ENCODE peak calls at places on chromosomes 16 and 17, in nine cellular contexts. X, L, N, A, H, B, E, I and Z are unnamed samples.

GRCh38 chr17:49843774-49844350 is 4.0 kb downstream of the TAC4 start:
- DNase-seq in X (peak; percentile 57), L (no peak), N (no peak), A (peak; percentile 33), H (no peak), B (no peak), E (no peak), I (no peak), Z (no peak)

GRCh38 chr16:3472878-3473595 is 22.3 kb downstream of the C16orf90 start:
- DNase-seq in X (no peak), L (no peak), N (peak; percentile 47), A (peak; percentile 75), H (no peak), B (no peak), E (no peak), I (no peak), Z (no peak)

GRCh38 chr17:52828621-52829020 is 670.1 kb upstream of the CA10 start:
- DNase-seq in X (no peak), L (no peak), N (no peak), A (no peak), H (no peak), B (no peak), E (no peak), I (no peak), Z (no peak)

GRCh38 chr16:60478810-60479209 is 1557.4 kb downstream of the CDH8 start:
- DNase-seq in X (no peak), L (no peak), N (no peak), A (no peak), H (no peak), B (no peak), E (no peak), I (no peak), Z (no peak)

GRCh38 chr16:57694556-57695377 is at the start of gene DRC7:
- DNase-seq in X (peak; percentile 90), L (peak; percentile 77), N (no peak), A (peak; percentile 50), H (peak; percentile 29), B (peak; percentile 79), E (no peak), I (no peak), Z (no peak)

GRCh38 chr17:76252040-76252954 is 12.0 kb upstream of the RNF157 start:
- DNase-seq in X (no peak), L (peak; percentile 93), N (peak; percentile 100), A (peak; percentile 89), H (peak; percentile 100), B (peak; percentile 81), E (no peak), I (peak; percentile 93), Z (no peak)

GRCh38 chr16:2339521-2340484 is 725 bp downstream of the ABCA3 start:
- DNase-seq in X (peak; percentile 75), L (peak; percentile 89), N (no peak), A (peak; percentile 13), H (peak; percentile 29), B (peak; percentile 65), E (peak; percentile 52), I (peak; percentile 79), Z (no peak)

GRCh38 chr16:30349695-30350094 is 5.4 kb downstream of the CD2BP2 start:
- DNase-seq in X (no peak), L (peak; percentile 40), N (no peak), A (no peak), H (no peak), B (no peak), E (no peak), I (peak; percentile 35), Z (no peak)

GRCh38 chr16:77816293-77816692 is 27.9 kb downstream of the VAT1L start:
- DNase-seq in X (no peak), L (no peak), N (peak; percentile 10), A (peak; percentile 3), H (no peak), B (peak; percentile 62), E (no peak), I (no peak), Z (no peak)

GRCh38 chr17:57987582-57988300 is at the start of gene VEZF1:
- DNase-seq in X (peak; percentile 95), L (peak; percentile 94), N (peak; percentile 62), A (peak; percentile 58), H (peak; percentile 68), B (peak; percentile 81), E (peak; percentile 82), I (peak; percentile 92), Z (no peak)

GRCh38 chr17:57990037-57990436 is 2.0 kb upstream of the VEZF1 start:
- DNase-seq in X (no peak), L (no peak), N (no peak), A (no peak), H (no peak), B (no peak), E (no peak), I (no peak), Z (no peak)

GRCh38 chr17:57988301-57989010 is 402 bp upstream of the VEZF1 start:
- DNase-seq in X (no peak), L (peak; percentile 93), N (peak; percentile 69), A (peak; percentile 64), H (peak; percentile 51), B (peak; percentile 80), E (peak; percentile 82), I (peak; percentile 91), Z (no peak)

GRCh38 chr17:57986841-57987581 is 1.0 kb downstream of the VEZF1 start:
- DNase-seq in X (peak; percentile 78), L (peak; percentile 88), N (peak; percentile 67), A (peak; percentile 82), H (peak; percentile 67), B (peak; percentile 66), E (peak; percentile 40), I (peak; percentile 66), Z (no peak)

DNA sequence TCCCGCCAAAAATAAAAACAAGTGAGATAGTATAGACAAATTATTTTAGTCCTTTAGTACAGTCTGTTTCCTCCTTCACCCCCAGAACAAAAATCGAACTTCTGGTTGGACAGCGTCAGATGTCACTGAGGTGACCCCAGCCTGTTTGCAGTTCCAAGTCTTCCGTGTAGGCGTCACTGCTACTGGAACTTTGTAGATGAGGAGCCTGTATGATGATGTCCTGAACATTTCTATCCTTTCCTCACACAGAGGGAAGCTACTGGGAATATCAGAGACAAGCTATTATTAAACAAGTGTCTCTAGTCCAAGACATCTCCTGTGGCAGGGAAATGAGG is 924 bp upstream of the VEZF1 start:
- DNase-seq in X (peak; percentile 34), L (no peak), N (peak; percentile 62), A (peak; percentile 47), H (no peak), B (no peak), E (no peak), I (peak; percentile 66), Z (no peak)
- TF ChIP-seq CTCF in X (no peak), L (no peak), N (no peak), A (no peak), H (peak; percentile 4), B (no peak), E (no peak), I (no peak), Z (no peak)

DNA sequence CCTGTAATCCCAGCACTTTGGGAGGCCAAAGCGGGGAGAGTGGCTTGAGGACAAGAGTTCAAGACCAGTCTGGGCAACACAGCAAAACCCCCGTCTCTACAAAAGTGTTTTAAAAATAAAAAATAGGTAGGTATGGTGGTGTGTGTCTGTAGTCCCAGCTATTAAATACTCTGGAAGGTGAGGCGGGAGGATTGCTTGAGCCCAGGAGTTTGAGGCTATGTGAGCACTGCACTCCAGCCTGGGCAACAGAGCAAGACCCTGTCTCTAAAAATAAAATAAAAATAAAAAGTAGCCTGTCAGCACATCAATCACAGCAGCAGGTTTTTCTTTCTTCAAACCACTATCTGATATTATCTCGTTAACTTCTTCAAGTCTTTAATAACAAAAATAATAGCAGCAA is 1.6 kb downstream of the USP31 start:
- DNase-seq in X (no peak), L (no peak), N (no peak), A (no peak), H (no peak), B (no peak), E (no peak), I (no peak), Z (no peak)
- H3K4me3 ChIP-seq in X (peak overlapping the region; percentile 88), L (no peak overlapping the region), N (peak overlapping the region; percentile 74), A (no peak overlapping the region), H (peak overlapping the region; percentile 73), B (peak overlapping the region; percentile 73), E (peak overlapping the region; percentile 78), I (peak overlapping the region; percentile 84), Z (no peak overlapping the region)

DNA sequence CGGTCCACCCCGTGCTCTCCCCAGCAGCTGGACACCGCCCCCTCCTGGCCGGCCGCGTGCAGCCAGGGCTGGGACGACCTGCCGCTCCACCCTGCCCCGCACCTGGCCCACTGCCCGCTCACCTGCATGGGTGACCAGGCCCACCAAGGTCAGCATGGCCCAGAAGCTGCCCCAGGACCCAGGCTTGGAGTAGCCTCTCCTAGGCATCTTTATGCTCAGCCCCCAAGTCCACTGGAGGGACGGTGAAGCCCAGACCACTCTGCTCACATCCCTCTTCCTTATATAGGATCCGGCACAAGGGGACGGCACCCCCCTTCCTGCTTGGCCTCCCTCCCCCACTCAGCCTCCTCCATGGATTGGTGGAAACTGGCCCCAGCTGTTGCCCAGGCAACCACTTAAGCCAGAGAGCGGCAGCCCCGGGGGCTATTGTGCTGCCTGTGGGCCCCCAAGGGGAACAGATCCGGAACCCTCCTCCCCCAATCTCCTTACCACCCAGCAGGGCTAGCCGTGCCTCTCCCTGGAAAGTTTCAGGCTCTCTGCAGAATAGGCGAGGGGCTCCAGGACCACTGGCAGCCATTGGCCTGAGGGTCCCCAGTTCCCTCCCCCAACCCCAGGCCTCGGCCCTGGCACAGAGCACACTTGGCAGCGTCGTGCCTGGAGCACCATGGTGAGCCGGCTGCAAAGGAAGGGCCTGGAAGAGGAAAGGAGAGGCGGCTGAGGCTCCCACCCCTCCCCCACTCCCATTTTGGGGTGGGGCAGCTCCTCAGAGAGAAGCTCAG is at the start of gene BTBD17:
- DNase-seq in X (peak; percentile 97), L (no peak), N (peak; percentile 6), A (peak; percentile 38), H (peak; percentile 20), B (peak; percentile 69), E (peak; percentile 55), I (peak; percentile 77), Z (no peak)
- TF ChIP-seq CTCF in X (peak; percentile 96), L (no peak), N (peak; percentile 48), A (peak; percentile 60), H (peak; percentile 72), B (peak; percentile 56), E (peak; percentile 83), I (peak; percentile 63), Z (peak; percentile 61)

GRCh38 chr17:17203173-17203730 is 2.9 kb downstream of the PLD6 start:
- DNase-seq in X (no peak), L (no peak), N (no peak), A (no peak), H (no peak), B (no peak), E (no peak), I (no peak), Z (no peak)

GRCh38 chr17:17206149-17206912 is at the start of gene PLD6:
- DNase-seq in X (no peak), L (peak; percentile 97), N (peak; percentile 73), A (peak; percentile 67), H (peak; percentile 59), B (peak; percentile 92), E (peak; percentile 69), I (peak; percentile 94), Z (no peak)

GRCh38 chr17:17204041-17204591 is 2.0 kb downstream of the PLD6 start:
- DNase-seq in X (no peak), L (peak; percentile 90), N (no peak), A (no peak), H (no peak), B (no peak), E (peak; percentile 60), I (peak; percentile 82), Z (no peak)

GRCh38 chr17:17205368-17206148 is 575 bp downstream of the PLD6 start:
- DNase-seq in X (no peak), L (peak; percentile 93), N (peak; percentile 61), A (peak; percentile 28), H (peak; percentile 38), B (peak; percentile 83), E (peak; percentile 55), I (peak; percentile 80), Z (no peak)

GRCh38 chr17:17204635-17205231 is 1.4 kb downstream of the PLD6 start:
- DNase-seq in X (no peak), L (no peak), N (no peak), A (no peak), H (no peak), B (no peak), E (no peak), I (no peak), Z (no peak)
- H3K4me3 ChIP-seq in X (no peak overlapping the region), L (no peak overlapping the region), N (peak overlapping the region; percentile 65), A (peak overlapping the region; percentile 58), H (peak overlapping the region; percentile 64), B (peak overlapping the region; percentile 67), E (peak overlapping the region; percentile 68), I (peak overlapping the region; percentile 72), Z (peak overlapping the region; percentile 62)